ENCODE peak calls at places on chromosomes 5 and 9, in four cellular contexts. T, A, F and K are unnamed samples.

GRCh38 chr5:6674886-6675285 is 38.3 kb upstream of the TENT4A start:
- DNase-seq in F (no peak), T (no peak), A (no peak), K (no peak)

GRCh38 chr9:131656356-131657030 is 83.4 kb downstream of the RAPGEF1 start:
- DNase-seq in A (no peak), T (no peak), F (no peak), K (peak; percentile 99)

GRCh38 chr5:60779431-60779830 is 64.6 kb downstream of the ELOVL7 start:
- DNase-seq in A (peak; percentile 14), F (no peak), T (no peak), K (no peak)

GRCh38 chr5:132747693-132748440 is 641 bp downstream of the CCNI2 start:
- DNase-seq in T (no peak), A (no peak), F (no peak), K (no peak)

GRCh38 chr5:32842798-32843531 is 131.8 kb downstream of the NPR3 start:
- DNase-seq in F (no peak), T (no peak), A (no peak), K (no peak)

GRCh38 chr9:84702469-84702868 is 32.9 kb downstream of the NTRK2 start:
- DNase-seq in T (no peak), A (no peak), F (no peak), K (no peak)

GRCh38 chr5:6448622-6449464 is at the start of gene UBE2QL1:
- DNase-seq in A (peak; percentile 42), F (no peak), T (peak; percentile 25), K (no peak)

GRCh38 chr5:134465856-134466240 is 54.2 kb upstream of the CDKN2AIPNL start:
- DNase-seq in A (peak; percentile 92), T (peak; percentile 98), F (peak; percentile 73), K (peak; percentile 89)

GRCh38 chr9:6173914-6174313 is 41.7 kb upstream of the IL33 start:
- DNase-seq in F (no peak), A (no peak), T (no peak), K (no peak)

GRCh38 chr9:96441798-96442445 is 8.0 kb upstream of the HABP4 start:
- DNase-seq in T (peak; percentile 35), A (peak; percentile 56), F (peak; percentile 68), K (peak; percentile 76)

GRCh38 chr5:69295088-69295754 is 37.4 kb downstream of the CCDC125 start:
- DNase-seq in A (no peak), T (no peak), F (no peak), K (no peak)

GRCh38 chr9:77521091-77521490 is 127.0 kb downstream of the GNA14 start:
- DNase-seq in T (no peak), F (no peak), A (no peak), K (no peak)

GRCh38 chr5:100444961-100445360 is 90.2 kb upstream of the FAM174A start:
- DNase-seq in F (no peak), T (no peak), A (no peak), K (no peak)

GRCh38 chr9:98324801-98325200 is 69.4 kb upstream of the TBC1D2 start:
- DNase-seq in A (no peak), T (no peak), F (no peak), K (no peak)

GRCh38 chr5:124056326-124057160 is 544.6 kb downstream of the CSNK1G3 start:
- DNase-seq in A (no peak), F (no peak), T (no peak), K (peak; percentile 7)

GRCh38 chr5:136174021-136174659 is 18.8 kb downstream of the SMIM32 start:
- DNase-seq in F (peak; percentile 67), A (peak; percentile 72), T (peak; percentile 39), K (peak; percentile 52)

GRCh38 chr5:143374496-143375217 is 28.8 kb downstream of the NR3C1 start:
- DNase-seq in A (no peak), T (no peak), F (no peak), K (no peak)

GRCh38 chr9:93890436-93890935 is 64.7 kb downstream of the BARX1 start:
- DNase-seq in F (no peak), T (no peak), A (no peak), K (no peak)

GRCh38 chr9:99013550-99013949 is 69.8 kb downstream of the COL15A1 start:
- DNase-seq in F (no peak), A (no peak), T (no peak), K (no peak)

GRCh38 chr9:38233343-38233742 is 159.2 kb upstream of the ALDH1B1 start:
- DNase-seq in T (no peak), A (no peak), F (no peak), K (no peak)

GRCh38 chr9:111965566-111966019 is 69.0 kb downstream of the UGCG start:
- DNase-seq in F (peak; percentile 19), T (no peak), A (peak; percentile 97), K (no peak)

GRCh38 chr5:129361441-129362025 is 98.6 kb upstream of the ADAMTS19 start:
- DNase-seq in T (no peak), A (peak; percentile 10), F (no peak), K (peak; percentile 24)

GRCh38 chr9:123081824-123082223 is 48.4 kb downstream of the GPR21 start:
- DNase-seq in T (peak; percentile 46), F (peak; percentile 48), A (peak; percentile 41), K (peak; percentile 46)

GRCh38 chr9:124486778-124487490 is 20.3 kb downstream of the NR5A1 start:
- DNase-seq in T (no peak), F (no peak), A (no peak), K (no peak)

GRCh38 chr9:109419531-109419930 is 78.6 kb downstream of the PTPN3 start:
- DNase-seq in T (no peak), F (no peak), A (no peak), K (peak; percentile 63)

GRCh38 chr5:84274585-84275468 is 109.9 kb downstream of the EDIL3 start:
- DNase-seq in F (peak; percentile 9), A (peak; percentile 38), T (no peak), K (peak; percentile 43)
- TF ChIP-seq MAX in F (no peak), A (no peak), T (no peak), K (no peak)

GRCh38 chr5:43273552-43273951 is 39.7 kb downstream of the HMGCS1 start:
- DNase-seq in T (no peak), A (no peak), F (no peak), K (no peak)

GRCh38 chr5:43275391-43275790 is 37.8 kb downstream of the HMGCS1 start:
- DNase-seq in T (no peak), A (no peak), F (no peak), K (no peak)

GRCh38 chr5:43274435-43275114 is 38.6 kb downstream of the HMGCS1 start:
- DNase-seq in F (no peak), T (peak; percentile 38), A (no peak), K (no peak)

GRCh38 chr5:43268188-43268820 is 44.9 kb downstream of the HMGCS1 start:
- DNase-seq in A (no peak), F (no peak), T (no peak), K (no peak)

GRCh38 chr5:43270686-43271085 is 42.5 kb downstream of the HMGCS1 start:
- DNase-seq in A (no peak), F (no peak), T (no peak), K (peak; percentile 31)
- H3K4me3 ChIP-seq in A (no peak overlapping the region), F (no peak overlapping the region), T (no peak overlapping the region), K (no peak overlapping the region)

GRCh38 chr5:76482961-76483360 is 79.9 kb downstream of the IQGAP2 start:
- DNase-seq in F (no peak), T (no peak), A (no peak), K (no peak)
- TF ChIP-seq MYC in F (no peak), T (no peak), A (no peak), K (no peak)

DNA sequence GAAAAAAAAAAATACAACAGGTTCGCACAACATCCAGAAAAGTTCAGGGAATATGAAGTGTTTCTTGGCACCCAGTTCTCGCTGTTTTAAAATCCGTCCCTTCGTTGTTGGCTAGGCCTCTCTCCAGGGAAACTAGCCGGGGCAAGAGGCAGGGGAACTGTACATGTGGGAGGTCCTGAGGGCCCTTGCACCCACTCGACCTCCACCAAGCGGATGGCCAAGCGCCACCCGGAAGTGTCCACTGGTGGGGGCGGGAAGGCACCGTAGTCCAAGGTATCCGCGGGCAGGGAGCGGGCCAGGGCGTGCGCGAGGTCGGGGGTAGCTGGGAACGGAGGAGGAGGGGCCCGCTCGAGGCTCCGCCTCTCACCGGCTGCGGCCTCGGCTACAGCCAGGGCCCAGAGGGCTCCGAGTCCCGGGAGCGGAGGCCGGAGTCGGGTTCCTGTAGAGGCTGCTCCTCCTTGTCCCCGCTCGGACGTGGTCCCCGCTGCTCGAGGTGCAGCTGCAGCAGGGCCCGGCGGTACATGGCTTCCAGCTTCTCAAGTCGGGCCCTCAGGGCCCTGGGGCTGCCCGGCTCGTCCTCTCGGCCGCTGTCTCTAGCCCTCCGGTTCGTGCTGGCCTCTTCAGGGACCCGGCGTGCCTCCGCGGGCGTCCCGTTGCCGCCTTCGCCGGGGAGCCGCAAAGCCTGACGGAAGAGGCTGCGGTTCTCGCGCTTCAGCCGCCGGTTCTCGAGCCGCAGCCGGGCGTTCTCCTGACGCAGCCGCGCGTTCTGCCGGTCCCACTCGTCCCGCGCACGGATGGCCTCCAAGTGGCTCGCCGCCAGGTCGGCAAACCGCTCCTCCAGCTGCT is 720 bp downstream of the TUSC1 start:
- DNase-seq in A (peak; percentile 81), T (no peak), F (no peak), K (no peak)
- TF ChIP-seq MAX in A (peak; percentile 80), T (no peak), F (no peak), K (no peak)

GRCh38 chr5:95866431-95867063 is 44.0 kb upstream of the GLRX start:
- DNase-seq in A (no peak), T (no peak), F (no peak), K (no peak)
- H3K4me3 ChIP-seq in A (no peak overlapping the region), T (no peak overlapping the region), F (no peak overlapping the region), K (no peak overlapping the region)

DNA sequence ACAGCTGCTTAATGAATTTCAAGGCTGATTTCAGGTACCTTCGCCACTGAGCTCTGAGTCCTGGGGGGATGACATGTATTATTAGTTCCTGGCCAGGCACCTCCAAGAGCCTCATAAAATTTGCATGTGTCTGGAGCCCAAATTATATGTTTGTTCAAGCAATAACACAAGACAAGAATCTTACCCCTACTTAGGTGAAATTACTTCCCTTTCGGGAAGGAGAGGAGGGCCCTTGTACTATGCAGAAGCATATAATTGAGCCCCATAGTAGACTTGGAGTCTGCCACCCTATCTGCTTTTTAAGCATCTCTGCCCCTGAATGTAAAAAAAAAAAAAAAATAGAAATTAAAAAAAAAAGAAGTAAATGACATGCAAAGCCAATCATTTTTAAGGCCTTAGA is 13.0 kb upstream of the TMEM38B start:
- DNase-seq in T (no peak), F (no peak), A (no peak), K (no peak)
- TF ChIP-seq MYC in T (no peak), F (no peak), A (no peak), K (no peak)

DNA sequence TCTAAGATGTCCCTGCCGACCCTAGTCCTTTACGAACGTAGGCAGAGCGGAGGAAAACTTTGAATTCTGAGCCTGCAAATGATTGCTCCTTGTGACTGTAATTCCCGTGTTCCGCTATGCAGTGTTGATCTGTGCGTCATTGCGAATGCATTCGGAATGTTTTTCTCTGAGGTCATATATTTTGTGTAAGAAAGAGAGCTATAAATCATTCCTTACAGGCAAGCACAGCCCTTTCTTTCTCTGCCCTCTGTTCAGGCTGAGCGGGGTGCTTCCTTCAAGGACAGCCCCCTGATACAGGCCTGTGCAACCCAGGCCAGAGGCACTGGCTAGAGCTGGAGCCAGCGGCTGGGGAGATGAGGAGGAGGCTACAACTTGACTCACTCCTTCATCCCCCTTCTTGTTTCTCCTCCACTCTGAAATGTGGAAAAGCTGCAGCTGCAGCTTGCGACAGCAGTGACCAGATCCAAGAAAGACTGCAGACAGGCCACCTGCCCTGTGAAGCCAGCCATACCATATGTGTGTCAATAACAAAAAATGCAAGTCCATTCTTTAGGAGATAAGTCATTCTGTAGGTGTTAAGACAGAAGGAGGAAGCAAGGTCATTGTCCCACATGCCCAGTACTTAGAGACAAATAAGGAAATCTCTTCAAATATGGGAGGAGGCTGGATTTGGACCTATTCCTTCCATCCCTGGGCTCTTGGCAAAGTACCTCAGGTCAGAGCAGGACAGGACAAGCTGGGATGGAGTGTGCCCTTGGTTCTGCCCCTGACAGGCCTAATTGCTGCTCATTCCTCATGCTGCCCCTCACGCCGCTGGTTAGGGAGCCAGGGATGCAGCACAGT is 345.7 kb upstream of the WWC1 start:
- DNase-seq in A (no peak), F (no peak), T (no peak), K (no peak)
- TF ChIP-seq MAX in A (no peak), F (no peak), T (no peak), K (no peak)